ENCODE peak calls at places on chromosomes 4 and X, in ten cellular contexts. F, K, Q, U, C, R, P, A, Y and D are unnamed samples.
A peak's percentile ranks its signal among the peaks of the same experiment; 100 is the strongest.

GRCh38 chr4:9969526-9970398 is 51.5 kb downstream of the SLC2A9 start:
- DNase-seq in R (no peak), P (no peak), F (no peak), A (no peak), K (no peak), Q (no peak), U (no peak), C (no peak), Y (no peak), D (no peak)

GRCh38 chr4:122602277-122603142 is 18.4 kb downstream of the IL21 start:
- DNase-seq in F (no peak), R (peak; percentile 23), A (peak; percentile 32), U (peak; percentile 62), Q (no peak), C (no peak), Y (peak; percentile 63), K (no peak), P (no peak), D (no peak)

GRCh38 chr4:79611026-79611425 is 203.0 kb upstream of the GK2 start:
- DNase-seq in U (no peak), A (no peak), C (no peak), P (no peak), K (no peak), Y (no peak), R (no peak), F (no peak), Q (no peak), D (no peak)

GRCh38 chr4:166197166-166197565 is 324.1 kb downstream of the TLL1 start:
- DNase-seq in Y (no peak), C (no peak), R (no peak), U (no peak), P (no peak), F (no peak), K (no peak), Q (no peak), A (no peak), D (no peak)

GRCh38 chrX:83819304-83819703 is 41.6 kb upstream of the CYLC1 start:
- DNase-seq in F (no peak), K (no peak), Q (no peak), C (peak; percentile 36), Y (no peak), U (no peak), P (no peak), A (no peak), R (no peak), D (no peak)

GRCh38 chrX:150772150-150772970 is 79.2 kb downstream of the MTMR1 start:
- DNase-seq in R (peak; percentile 83), Y (peak; percentile 22), Q (peak; percentile 84), C (peak; percentile 73), A (no peak), U (peak; percentile 67), F (peak; percentile 8), P (peak; percentile 91), K (peak; percentile 90), D (peak; percentile 75)

GRCh38 chr4:56434599-56435000 is 815 bp downstream of the PPAT start:
- DNase-seq in C (no peak), R (peak; percentile 64), A (no peak), K (no peak), P (no peak), Y (no peak), U (peak; percentile 70), Q (no peak), F (no peak), D (no peak)

GRCh38 chrX:10101269-10101668 is 55.5 kb upstream of the CLCN4 start:
- DNase-seq in Q (no peak), K (no peak), Y (no peak), R (no peak), C (no peak), P (no peak), A (no peak), F (no peak), U (peak; percentile 67), D (no peak)

GRCh38 chr4:127783026-127783769 is 1.1 kb downstream of the HSPA4L start:
- DNase-seq in Q (peak; percentile 88), F (peak; percentile 45), R (peak; percentile 86), Y (peak; percentile 17), A (no peak), U (peak; percentile 63), P (no peak), C (peak; percentile 86), K (peak; percentile 57), D (peak; percentile 62)

GRCh38 chr4:110636677-110637407 is 14.0 kb upstream of the PITX2 start:
- DNase-seq in U (peak; percentile 90), C (no peak), K (peak; percentile 78), Y (peak; percentile 32), Q (peak; percentile 71), A (peak; percentile 60), R (no peak), F (no peak), P (no peak), D (no peak)

GRCh38 chrX:131812847-131813825 is 210.0 kb upstream of the STK26 start:
- DNase-seq in P (no peak), C (peak; percentile 85), Y (no peak), F (no peak), R (no peak), A (peak; percentile 70), K (peak; percentile 82), Q (no peak), U (peak; percentile 93), D (peak; percentile 79)

DNA sequence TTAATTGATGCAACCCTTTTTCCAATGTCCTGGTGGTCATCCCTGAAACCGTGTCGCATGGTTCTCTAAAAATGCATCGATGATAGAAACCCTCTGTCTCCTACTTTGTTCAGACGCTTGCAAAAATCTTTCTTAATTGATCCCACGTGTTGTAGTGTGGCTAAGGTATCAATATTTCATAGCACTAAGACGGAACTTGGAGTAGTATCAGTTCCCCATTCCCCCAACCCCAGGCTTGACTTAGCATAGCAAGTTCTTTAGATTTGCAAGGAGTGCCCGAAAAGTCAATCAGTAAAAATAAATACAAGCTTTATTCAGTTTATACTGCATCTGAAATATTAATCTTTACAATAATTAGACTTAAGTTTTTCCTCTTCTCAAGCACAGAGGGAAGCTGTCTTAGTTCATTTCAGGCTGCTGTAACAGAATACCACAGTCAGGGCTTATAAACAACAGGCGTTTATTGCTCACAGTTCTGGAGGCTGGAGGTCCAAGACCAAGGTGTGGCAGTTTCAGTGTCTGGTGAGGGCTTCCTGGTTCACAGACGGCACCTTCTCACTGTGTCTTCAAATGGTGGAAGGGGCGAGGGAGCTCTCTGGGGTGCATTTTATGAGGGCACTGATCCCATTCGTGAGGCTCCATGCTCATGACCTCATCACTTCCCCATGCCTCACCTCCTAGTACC is 115.5 kb upstream of the MXRA5 start:
- DNase-seq in A (no peak), K (no peak), P (no peak), Y (no peak), C (no peak), F (no peak), U (peak; percentile 17), R (no peak), Q (no peak), D (no peak)
- H3K4me3 ChIP-seq in A (peak overlapping the region; percentile 28), K (no peak overlapping the region), P (no peak overlapping the region), Y (peak overlapping the region; percentile 27), C (no peak overlapping the region), F (no peak overlapping the region), U (peak overlapping the region; percentile 33), R (no peak overlapping the region), Q (no peak overlapping the region), D (no peak overlapping the region)

GRCh38 chr4:108829981-108830492 is 67.2 kb upstream of the ETNPPL start:
- DNase-seq in R (no peak), P (no peak), Q (no peak), C (no peak), Y (no peak), U (no peak), K (no peak), A (no peak), F (no peak), D (no peak)

GRCh38 chr4:108834167-108834566 is 71.3 kb upstream of the ETNPPL start:
- DNase-seq in C (no peak), K (no peak), P (no peak), R (no peak), F (no peak), Y (peak; percentile 54), Q (no peak), A (no peak), U (peak; percentile 13), D (no peak)

GRCh38 chr4:108830509-108831244 is 67.8 kb upstream of the ETNPPL start:
- DNase-seq in C (no peak), K (peak; percentile 68), Y (no peak), U (peak; percentile 74), A (no peak), Q (no peak), R (peak; percentile 33), P (no peak), F (no peak), D (peak; percentile 14)

GRCh38 chr4:108834787-108835384 is 72.0 kb upstream of the ETNPPL start:
- DNase-seq in F (no peak), K (no peak), P (no peak), U (peak; percentile 65), Q (no peak), A (peak; percentile 32), C (no peak), Y (peak; percentile 27), R (no peak), D (no peak)

DNA sequence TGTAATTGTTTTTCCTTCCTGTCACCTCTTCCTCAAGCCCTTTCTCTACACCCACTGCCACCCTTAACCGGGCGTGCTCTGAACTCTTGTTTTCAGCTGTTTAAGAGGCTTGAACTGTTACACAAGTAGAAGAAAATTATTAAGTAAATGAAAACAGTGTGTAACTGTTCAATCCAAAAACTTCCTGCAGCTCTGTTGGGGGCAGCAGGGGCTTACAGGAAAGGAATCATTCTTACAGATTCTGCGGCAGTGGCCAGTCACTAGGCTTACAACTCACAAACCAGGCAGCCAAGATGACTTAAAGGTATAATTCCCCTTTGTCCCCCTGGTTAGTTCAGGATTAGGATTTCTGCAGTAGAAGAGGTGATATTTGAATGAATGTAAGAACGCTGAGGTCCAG is 70.2 kb upstream of the ETNPPL start:
- DNase-seq in P (no peak), C (no peak), Q (no peak), Y (no peak), R (no peak), F (no peak), U (no peak), K (no peak), A (no peak), D (no peak)
- TF ChIP-seq CTCF in P (no peak), C (no peak), Q (no peak), Y (no peak), R (no peak), F (no peak), U (no peak), K (no peak), A (no peak), D (no peak)

GRCh38 chrX:57822398-57822797 is 87.9 kb downstream of the ZXDA start:
- DNase-seq in R (no peak), C (no peak), Y (no peak), U (no peak), P (no peak), F (no peak), Q (no peak), A (no peak), K (no peak), D (no peak)
- H3K4me3 ChIP-seq in R (no peak overlapping the region), C (peak overlapping the region; percentile 23), Y (no peak overlapping the region), U (no peak overlapping the region), P (no peak overlapping the region), F (peak overlapping the region; percentile 57), Q (peak overlapping the region; percentile 45), A (no peak overlapping the region), K (peak overlapping the region; percentile 59), D (no peak overlapping the region)

DNA sequence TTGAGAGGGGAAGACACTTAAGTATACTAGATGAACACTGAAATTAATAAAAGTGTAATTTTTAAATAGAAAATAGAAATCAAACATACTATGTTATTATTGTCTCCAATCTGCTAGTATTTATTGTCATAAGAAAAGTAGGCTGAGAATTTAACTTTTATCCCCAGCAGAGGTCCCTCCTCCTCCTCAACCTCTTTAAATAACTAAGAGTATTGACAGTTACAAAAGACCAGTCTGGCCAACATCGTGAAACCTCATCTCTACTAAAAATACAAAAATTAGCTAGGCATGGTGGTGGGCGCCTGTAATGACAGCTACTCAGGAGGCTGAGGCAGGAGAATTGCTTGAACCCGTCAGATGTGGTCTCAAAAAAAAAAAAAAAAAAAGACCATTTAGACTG is 4.1 kb downstream of the SLC30A9 start:
- DNase-seq in Q (no peak), F (no peak), A (no peak), Y (no peak), U (no peak), C (no peak), P (no peak), R (no peak), K (no peak), D (no peak)
- TF ChIP-seq CTCF in Q (no peak), F (no peak), A (no peak), Y (no peak), U (no peak), C (no peak), P (no peak), R (no peak), K (no peak), D (no peak)